ENCODE peak calls at places on chromosomes 5 and 9, in four cellular contexts. L is kidney, D is AG09309, R is GM12865. X is an unnamed sample.

GRCh38 chr5:6556089-6556801 is 76.6 kb downstream of the NSUN2 start:
- DNase-seq in L (no peak), D (no peak), R (no peak), X (no peak)

GRCh38 chr5:73606206-73606753 is 19.7 kb upstream of the ARHGEF28 start:
- DNase-seq in L (no peak), D (no peak), R (no peak), X (no peak)

GRCh38 chr5:151151793-151152192 is 5.8 kb downstream of the ANXA6 start:
- DNase-seq in L (no peak), D (no peak), R (peak; percentile 80), X (no peak)

GRCh38 chr9:89844075-89844474 is 239.3 kb downstream of the GADD45G start:
- DNase-seq in L (no peak), D (no peak), R (no peak), X (no peak)

GRCh38 chr5:153671653-153672346 is 181.3 kb downstream of the GRIA1 start:
- DNase-seq in L (no peak), D (no peak), R (no peak), X (no peak)

GRCh38 chr9:110317921-110318320 is 19.7 kb downstream of the TXNDC8 start:
- DNase-seq in L (no peak), D (no peak), R (no peak), X (no peak)

GRCh38 chr9:109469646-109470358 is 28.3 kb downstream of the PTPN3 start:
- DNase-seq in L (peak; percentile 80), D (peak; percentile 52), R (peak; percentile 87), X (peak; percentile 42)

GRCh38 chr9:34957492-34958410 is at the start of gene PHF24:
- DNase-seq in L (no peak), D (no peak), R (peak; percentile 15), X (no peak)

GRCh38 chr5:57735754-57736153 is 253.1 kb upstream of the ACTBL2 start:
- DNase-seq in L (no peak), D (peak; percentile 58), R (no peak), X (no peak)

GRCh38 chr5:158119852-158120708 is 261.1 kb upstream of the CLINT1 start:
- DNase-seq in L (no peak), D (peak; percentile 88), R (no peak), X (no peak)

GRCh38 chr5:74179183-74179582 is 461.3 kb downstream of the ENC1 start:
- DNase-seq in L (no peak), D (peak; percentile 65), R (no peak), X (no peak)

GRCh38 chr5:172666251-172666650 is 25.2 kb downstream of the NEURL1B start:
- DNase-seq in L (no peak), D (no peak), R (peak; percentile 18), X (no peak)
- TF ChIP-seq CTCF in L (no peak), D (no peak), R (peak; percentile 10), X (no peak)

DNA sequence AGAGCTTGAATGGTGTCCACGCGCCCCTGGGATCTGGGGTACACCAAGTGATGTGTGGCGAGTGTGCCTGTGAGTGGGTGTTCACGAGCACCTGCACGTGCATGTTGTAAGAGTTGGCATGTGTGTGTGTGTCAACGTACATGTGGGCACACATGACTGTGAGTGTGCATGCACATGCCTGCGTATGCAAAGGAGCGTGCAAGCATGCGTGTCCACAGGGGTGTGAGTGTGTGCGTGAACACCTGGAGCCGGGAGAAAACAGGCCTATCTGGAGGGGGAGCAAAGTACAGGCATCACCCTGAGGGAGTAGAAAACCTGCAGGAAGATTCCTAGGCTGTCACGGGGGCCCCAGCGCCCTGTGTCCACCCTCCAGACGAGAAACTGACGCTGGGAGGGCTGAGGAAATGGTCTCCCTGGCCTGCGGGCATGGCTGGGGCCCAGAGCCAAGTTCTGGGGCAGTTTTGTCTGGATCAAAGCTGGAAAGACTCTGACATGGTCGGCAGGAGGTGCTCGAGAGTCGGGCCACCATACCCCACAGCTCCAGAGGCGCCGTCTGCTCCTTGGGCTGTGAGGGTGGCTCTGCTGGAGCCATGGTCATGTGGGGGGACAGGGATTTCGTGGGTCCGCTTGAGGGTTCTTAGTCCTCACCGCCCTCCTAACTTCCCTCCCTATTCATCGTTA is 31.8 kb downstream of the PTGES start:
- DNase-seq in L (no peak), D (no peak), R (no peak), X (no peak)
- TF ChIP-seq CTCF in L (no peak), D (peak; percentile 14), R (peak; percentile 21), X (no peak)

GRCh38 chr5:149837680-149838269 is 106.8 kb downstream of the PDE6A start:
- DNase-seq in L (no peak), D (peak; percentile 14), R (peak; percentile 18), X (no peak)
- TF ChIP-seq CTCF in L (peak; percentile 61), D (peak; percentile 95), R (peak; percentile 26), X (no peak)

DNA sequence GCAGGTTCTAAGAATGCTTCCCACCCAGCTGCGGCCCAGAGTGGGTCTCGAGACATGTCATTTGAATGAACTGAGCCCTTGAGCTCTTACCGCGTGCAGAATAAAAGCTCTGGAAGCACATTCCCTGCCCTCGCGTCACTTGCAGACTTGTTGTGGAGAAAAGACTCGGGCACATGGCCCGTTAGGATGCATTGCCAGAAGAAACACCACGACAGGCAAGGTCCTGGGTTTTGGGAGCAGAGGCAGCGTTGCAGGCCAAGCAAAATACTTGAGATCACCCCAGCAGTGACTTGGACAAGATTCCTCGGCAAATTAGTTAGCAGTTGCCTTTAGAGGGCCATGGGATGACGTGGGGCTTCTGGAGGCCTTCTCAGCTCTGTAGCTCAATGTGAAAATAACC is 170.8 kb upstream of the MSX2 start:
- DNase-seq in L (no peak), D (no peak), R (no peak), X (no peak)
- TF ChIP-seq CTCF in L (no peak), D (no peak), R (no peak), X (no peak)

GRCh38 chr5:59351076-59351794 is 542.3 kb downstream of the PDE4D start:
- DNase-seq in L (no peak), D (no peak), R (no peak), X (no peak)
- TF ChIP-seq CTCF in L (no peak), D (no peak), R (no peak), X (no peak)

GRCh38 chr5:171437286-171437821 is 17.9 kb downstream of the FGF18 start:
- DNase-seq in L (no peak), D (no peak), R (no peak), X (no peak)
- TF ChIP-seq CTCF in L (no peak), D (no peak), R (no peak), X (no peak)

DNA sequence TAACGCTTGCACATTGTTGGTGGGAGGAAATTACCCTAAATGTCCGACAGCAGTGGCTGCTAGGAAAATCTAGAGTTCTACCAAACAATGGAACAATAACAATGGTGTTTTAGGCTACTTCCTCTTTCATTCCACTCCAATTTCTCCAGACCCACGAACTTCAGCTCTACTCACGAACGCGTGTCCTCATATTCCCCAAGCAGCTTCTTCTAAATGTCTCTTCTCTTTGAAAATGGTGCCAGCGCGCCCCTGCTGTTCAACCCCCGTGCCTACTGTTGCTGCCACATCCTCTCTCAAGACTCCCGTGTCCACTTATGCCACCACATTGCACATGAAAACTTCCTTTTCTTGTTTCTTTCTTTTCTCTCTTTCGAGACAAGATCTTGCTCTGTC is 25.6 kb downstream of the OR2V2 start:
- DNase-seq in L (no peak), D (no peak), R (peak; percentile 68), X (no peak)
- TF ChIP-seq CTCF in L (no peak), D (no peak), R (no peak), X (peak; percentile 62)

X was measured in CD4-positive, alpha-beta T cell.